ENCODE peak calls at places on chromosome 1, in six cellular contexts. P is activated T-cell treated with anti-CD3 and anti-CD28 coated beads, Interleukin-2, amount 50 U/mL, for 72 hours; Y is GM13976; Q is fibroblast of pulmonary artery; C is renal cortical epithelial cell; O is naive thymus-derived CD8-positive, alpha-beta T cell. T is an unnamed sample.

GRCh38 chr1:40663324-40664166 is 1.9 kb downstream of the RIMS3 start:
- DNase-seq in P (no peak), Y (no peak), Q (no peak), C (no peak), O (no peak), T (no peak)

GRCh38 chr1:231678021-231678432 is 51.4 kb downstream of the DISC1 start:
- DNase-seq in P (no peak), Y (no peak), Q (no peak), C (peak), O (no peak), T (no peak)

GRCh38 chr1:58767143-58767542 is 16.7 kb downstream of the JUN start:
- DNase-seq in P (no peak), Y (no peak), Q (no peak), C (no peak), O (no peak), T (no peak)

GRCh38 chr1:230771773-230772354 is 24.7 kb downstream of the CAPN9 start:
- DNase-seq in P (no peak), Y (no peak), Q (no peak), C (no peak), O (no peak), T (no peak)

GRCh38 chr1:63326473-63327380 is 4.4 kb downstream of the FOXD3 start:
- DNase-seq in P (no peak), Y (peak), Q (no peak), C (no peak), O (no peak), T (no peak)

GRCh38 chr1:85846706-85847105 is 138.5 kb upstream of the ZNHIT6 start:
- DNase-seq in P (no peak), Y (no peak), Q (no peak), C (peak), O (no peak), T (no peak)

GRCh38 chr1:12616709-12617373 is 1.2 kb downstream of the DHRS3 start:
- DNase-seq in P (peak), Y (no peak), Q (no peak), C (no peak), O (peak), T (peak)

GRCh38 chr1:226491093-226491850 is 57.3 kb upstream of the STUM start:
- DNase-seq in P (no peak), Y (no peak), Q (no peak), C (no peak), O (no peak), T (no peak)

GRCh38 chr1:2544093-2544874 is 11.9 kb upstream of the TNFRSF14 start:
- DNase-seq in P (no peak), Y (no peak), Q (no peak), C (no peak), O (no peak), T (no peak)

GRCh38 chr1:156704930-156705320 is 458 bp downstream of the CRABP2 start:
- DNase-seq in P (peak), Y (peak), Q (peak), C (peak), O (no peak), T (no peak)

GRCh38 chr1:159987186-159987585 is 33.1 kb upstream of the SLAMF9 start:
- DNase-seq in P (no peak), Y (no peak), Q (no peak), C (no peak), O (no peak), T (no peak)

GRCh38 chr1:159177273-159177907 is 6.0 kb downstream of the CADM3 start:
- DNase-seq in P (peak), Y (peak), Q (peak), C (peak), O (peak), T (peak)

GRCh38 chr1:47547753-47548152 is 109.9 kb downstream of the FOXD2 start:
- DNase-seq in P (no peak), Y (no peak), Q (no peak), C (no peak), O (no peak), T (no peak)

GRCh38 chr1:241074507-241074906 is 282.5 kb downstream of the RGS7 start:
- DNase-seq in P (no peak), Y (no peak), Q (no peak), C (no peak), O (no peak), T (no peak)

GRCh38 chr1:26418865-26419349 is 8.3 kb downstream of the LIN28A start:
- DNase-seq in P (no peak), Y (no peak), Q (no peak), C (no peak), O (no peak), T (no peak)

GRCh38 chr1:107195476-107195875 is 54.6 kb downstream of the NTNG1 start:
- DNase-seq in P (no peak), Y (no peak), Q (no peak), C (peak), O (no peak), T (no peak)

GRCh38 chr1:6082430-6082971 is 36.8 kb downstream of the KCNAB2 start:
- DNase-seq in P (no peak), Y (no peak), Q (peak), C (no peak), O (no peak), T (no peak)

GRCh38 chr1:32765561-32766327 is 51.4 kb downstream of the YARS1 start:
- DNase-seq in P (no peak), Y (peak), Q (no peak), C (no peak), O (no peak), T (no peak)

GRCh38 chr1:116334868-116335649 is 38.0 kb upstream of the ATP1A1 start:
- DNase-seq in P (no peak), Y (no peak), Q (peak), C (no peak), O (no peak), T (no peak)

GRCh38 chr1:183287191-183287675 is 101.2 kb downstream of the LAMC2 start:
- DNase-seq in P (no peak), Y (no peak), Q (peak), C (no peak), O (no peak), T (no peak)

GRCh38 chr1:72062584-72062983 is 219.8 kb downstream of the NEGR1 start:
- DNase-seq in P (no peak), Y (no peak), Q (peak), C (peak), O (no peak), T (no peak)

GRCh38 chr1:178220094-178220493 is 126.2 kb downstream of the RASAL2 start:
- DNase-seq in P (no peak), Y (no peak), Q (peak), C (no peak), O (no peak), T (no peak)

GRCh38 chr1:157652859-157653493 is 47.6 kb downstream of the FCRL3 start:
- DNase-seq in P (no peak), Y (peak), Q (no peak), C (no peak), O (no peak), T (no peak)

GRCh38 chr1:25848531-25848930 is 10.7 kb downstream of the AUNIP start:
- DNase-seq in P (no peak), Y (no peak), Q (no peak), C (no peak), O (no peak), T (no peak)

GRCh38 chr1:84691139-84691783 is 1.0 kb upstream of the SSX2IP start:
- DNase-seq in P (peak), Y (peak), Q (no peak), C (no peak), O (peak), T (no peak)

GRCh38 chr1:175839678-175840669 is 96.6 kb upstream of the TNR start:
- DNase-seq in P (no peak), Y (no peak), Q (no peak), C (peak), O (no peak), T (no peak)

GRCh38 chr1:15351301-15351700 is 58.4 kb upstream of the EFHD2 start:
- DNase-seq in P (no peak), Y (no peak), Q (no peak), C (no peak), O (no peak), T (no peak)

GRCh38 chr1:156705918-156706646 is 699 bp upstream of the CRABP2 start:
- DNase-seq in P (peak), Y (peak), Q (no peak), C (no peak), O (peak), T (peak)

GRCh38 chr1:22660716-22661241 is 7.7 kb downstream of the C1QB start:
- DNase-seq in P (no peak), Y (no peak), Q (no peak), C (no peak), O (no peak), T (no peak)

GRCh38 chr1:31786366-31787060 is 22.4 kb upstream of the ADGRB2 start:
- DNase-seq in P (no peak), Y (no peak), Q (no peak), C (no peak), O (no peak), T (no peak)

GRCh38 chr1:178973671-178974091 is 52.0 kb upstream of the FAM20B start:
- DNase-seq in P (no peak), Y (no peak), Q (no peak), C (no peak), O (no peak), T (no peak)

GRCh38 chr1:14314032-14314431 is 284.5 kb upstream of the KAZN start:
- DNase-seq in P (no peak), Y (no peak), Q (no peak), C (no peak), O (no peak), T (no peak)

GRCh38 chr1:34740161-34740875 is 14.5 kb upstream of the GJB5 start:
- DNase-seq in P (no peak), Y (no peak), Q (peak), C (peak), O (no peak), T (no peak)

GRCh38 chr1:87084247-87084836 is 169.9 kb downstream of the HS2ST1 start:
- DNase-seq in P (no peak), Y (peak), Q (peak), C (peak), O (peak), T (peak)

GRCh38 chr1:221823566-221823965 is 81.7 kb upstream of the DUSP10 start:
- DNase-seq in P (no peak), Y (no peak), Q (no peak), C (peak), O (no peak), T (no peak)

GRCh38 chr1:170618418-170618817 is 45.5 kb upstream of the PRRX1 start:
- DNase-seq in P (no peak), Y (no peak), Q (peak), C (no peak), O (no peak), T (no peak)

GRCh38 chr1:50423670-50424000 is 392 bp upstream of the DMRTA2 start:
- DNase-seq in P (no peak), Y (peak), Q (no peak), C (no peak), O (no peak), T (no peak)

T was measured in central memory CD4-positive, alpha-beta T cell.